ENCODE peak calls at places on chromosome 2, in seven cellular contexts. One of them, this sample, is unnamed.

GRCh38 chr2:37555457-37555856 is 116.0 kb downstream of the CDC42EP3 start:
- DNase-seq in psoas muscle: no peak
- DNase-seq in right cardiac atrium: peak
- DNase-seq in H9: no peak
- DNase-seq in transverse colon: no peak
- DNase-seq in mammary epithelial cell: peak
- DNase-seq in pancreas: no peak
- DNase-seq in this sample: peak

GRCh38 chr2:161245671-161246070 is 62.6 kb upstream of the PSMD14 start:
- DNase-seq in right cardiac atrium: no peak
- DNase-seq in psoas muscle: no peak
- DNase-seq in H9: no peak
- DNase-seq in pancreas: no peak
- DNase-seq in mammary epithelial cell: no peak
- DNase-seq in transverse colon: no peak
- DNase-seq in this sample: no peak

GRCh38 chr2:179860255-179861026 is 971 bp downstream of the ZNF385B start:
- DNase-seq in transverse colon: no peak
- DNase-seq in pancreas: peak
- DNase-seq in psoas muscle: no peak
- DNase-seq in H9: peak
- DNase-seq in right cardiac atrium: peak
- DNase-seq in mammary epithelial cell: no peak
- DNase-seq in this sample: no peak

GRCh38 chr2:126792993-126793392 is 105.7 kb upstream of the TEX51 start:
- DNase-seq in transverse colon: no peak
- DNase-seq in pancreas: peak
- DNase-seq in right cardiac atrium: no peak
- DNase-seq in H9: no peak
- DNase-seq in mammary epithelial cell: no peak
- DNase-seq in psoas muscle: no peak
- DNase-seq in this sample: no peak

GRCh38 chr2:15122915-15123314 is 438.2 kb downstream of the NBAS start:
- DNase-seq in H9: no peak
- DNase-seq in mammary epithelial cell: peak
- DNase-seq in transverse colon: no peak
- DNase-seq in psoas muscle: no peak
- DNase-seq in pancreas: no peak
- DNase-seq in right cardiac atrium: peak
- DNase-seq in this sample: no peak

GRCh38 chr2:18950598-18950933 is 361.2 kb upstream of the NT5C1B start:
- DNase-seq in psoas muscle: no peak
- DNase-seq in H9: no peak
- DNase-seq in mammary epithelial cell: no peak
- DNase-seq in transverse colon: no peak
- DNase-seq in pancreas: no peak
- DNase-seq in right cardiac atrium: peak
- DNase-seq in this sample: no peak

GRCh38 chr2:238344035-238344434 is 23.7 kb downstream of the TRAF3IP1 start:
- DNase-seq in right cardiac atrium: no peak
- DNase-seq in mammary epithelial cell: no peak
- DNase-seq in pancreas: no peak
- DNase-seq in psoas muscle: no peak
- DNase-seq in transverse colon: no peak
- DNase-seq in H9: no peak
- DNase-seq in this sample: no peak

GRCh38 chr2:119544075-119545031 is at the start of gene CFAP221:
- DNase-seq in right cardiac atrium: peak
- DNase-seq in pancreas: peak
- DNase-seq in transverse colon: peak
- DNase-seq in mammary epithelial cell: peak
- DNase-seq in H9: peak
- DNase-seq in psoas muscle: peak
- DNase-seq in this sample: peak

GRCh38 chr2:64023485-64024258 is 4.4 kb upstream of the VPS54 start:
- DNase-seq in psoas muscle: no peak
- DNase-seq in mammary epithelial cell: no peak
- DNase-seq in right cardiac atrium: no peak
- DNase-seq in transverse colon: no peak
- DNase-seq in H9: peak
- DNase-seq in pancreas: no peak
- DNase-seq in this sample: no peak

GRCh38 chr2:37681587-37681986 is 10.1 kb upstream of the CDC42EP3 start:
- DNase-seq in pancreas: no peak
- DNase-seq in right cardiac atrium: no peak
- DNase-seq in mammary epithelial cell: no peak
- DNase-seq in transverse colon: no peak
- DNase-seq in psoas muscle: no peak
- DNase-seq in H9: no peak
- DNase-seq in this sample: no peak

GRCh38 chr2:238290079-238290478 is 1.7 kb upstream of the PER2 start:
- DNase-seq in mammary epithelial cell: peak
- DNase-seq in pancreas: peak
- DNase-seq in psoas muscle: peak
- DNase-seq in transverse colon: peak
- DNase-seq in right cardiac atrium: peak
- DNase-seq in H9: peak
- DNase-seq in this sample: peak

GRCh38 chr2:101496279-101496678 is 21.4 kb upstream of the RFX8 start:
- DNase-seq in mammary epithelial cell: no peak
- DNase-seq in psoas muscle: no peak
- DNase-seq in H9: no peak
- DNase-seq in pancreas: no peak
- DNase-seq in right cardiac atrium: no peak
- DNase-seq in transverse colon: no peak
- DNase-seq in this sample: no peak

GRCh38 chr2:46850742-46851141 is 64.9 kb downstream of the MCFD2 start:
- DNase-seq in pancreas: no peak
- DNase-seq in mammary epithelial cell: peak
- DNase-seq in psoas muscle: no peak
- DNase-seq in transverse colon: peak
- DNase-seq in H9: no peak
- DNase-seq in right cardiac atrium: peak
- DNase-seq in this sample: no peak

GRCh38 chr2:229431331-229431954 is 160.4 kb upstream of the PID1 start:
- DNase-seq in mammary epithelial cell: peak
- DNase-seq in right cardiac atrium: no peak
- DNase-seq in psoas muscle: no peak
- DNase-seq in pancreas: no peak
- DNase-seq in H9: no peak
- DNase-seq in transverse colon: no peak
- DNase-seq in this sample: no peak

GRCh38 chr2:46559257-46559656 is 79.9 kb downstream of the TMEM247 start:
- DNase-seq in transverse colon: no peak
- DNase-seq in right cardiac atrium: no peak
- DNase-seq in psoas muscle: no peak
- DNase-seq in pancreas: no peak
- DNase-seq in H9: no peak
- DNase-seq in mammary epithelial cell: no peak
- DNase-seq in this sample: no peak

GRCh38 chr2:200944467-200945394 is 18.7 kb downstream of the ORC2 start:
- DNase-seq in transverse colon: peak
- DNase-seq in H9: no peak
- DNase-seq in pancreas: no peak
- DNase-seq in right cardiac atrium: no peak
- DNase-seq in psoas muscle: no peak
- DNase-seq in mammary epithelial cell: peak
- DNase-seq in this sample: no peak

GRCh38 chr2:222130855-222131254 is 167.9 kb downstream of the PAX3 start:
- DNase-seq in psoas muscle: no peak
- DNase-seq in H9: no peak
- DNase-seq in transverse colon: no peak
- DNase-seq in mammary epithelial cell: no peak
- DNase-seq in pancreas: no peak
- DNase-seq in right cardiac atrium: no peak
- DNase-seq in this sample: no peak

GRCh38 chr2:60337142-60337497 is 216.3 kb downstream of the BCL11A start:
- DNase-seq in psoas muscle: no peak
- DNase-seq in right cardiac atrium: no peak
- DNase-seq in pancreas: peak
- DNase-seq in transverse colon: no peak
- DNase-seq in mammary epithelial cell: no peak
- DNase-seq in H9: peak
- DNase-seq in this sample: no peak

GRCh38 chr2:219828127-219828526 is 200.7 kb downstream of the SLC4A3 start:
- DNase-seq in transverse colon: no peak
- DNase-seq in pancreas: no peak
- DNase-seq in right cardiac atrium: no peak
- DNase-seq in H9: no peak
- DNase-seq in mammary epithelial cell: no peak
- DNase-seq in psoas muscle: no peak
- DNase-seq in this sample: no peak

GRCh38 chr2:2898744-2899143 is 478.9 kb downstream of the EIPR1 start:
- DNase-seq in psoas muscle: no peak
- DNase-seq in right cardiac atrium: no peak
- DNase-seq in H9: no peak
- DNase-seq in pancreas: no peak
- DNase-seq in mammary epithelial cell: no peak
- DNase-seq in transverse colon: no peak
- DNase-seq in this sample: no peak

GRCh38 chr2:20065885-20066602 is 14.6 kb upstream of the LAPTM4A start:
- DNase-seq in pancreas: peak
- DNase-seq in psoas muscle: peak
- DNase-seq in right cardiac atrium: peak
- DNase-seq in H9: no peak
- DNase-seq in transverse colon: peak
- DNase-seq in mammary epithelial cell: peak
- DNase-seq in this sample: no peak

GRCh38 chr2:62263076-62263475 is 67.2 kb downstream of the B3GNT2 start:
- DNase-seq in right cardiac atrium: no peak
- DNase-seq in H9: no peak
- DNase-seq in mammary epithelial cell: no peak
- DNase-seq in psoas muscle: no peak
- DNase-seq in pancreas: no peak
- DNase-seq in transverse colon: no peak
- DNase-seq in this sample: no peak

GRCh38 chr2:62270728-62271127 is 74.8 kb downstream of the B3GNT2 start:
- DNase-seq in pancreas: peak
- DNase-seq in transverse colon: peak
- DNase-seq in right cardiac atrium: peak
- DNase-seq in H9: no peak
- DNase-seq in mammary epithelial cell: no peak
- DNase-seq in psoas muscle: peak
- DNase-seq in this sample: peak

GRCh38 chr2:62267687-62268086 is 71.8 kb downstream of the B3GNT2 start:
- DNase-seq in psoas muscle: no peak
- DNase-seq in transverse colon: no peak
- DNase-seq in mammary epithelial cell: no peak
- DNase-seq in right cardiac atrium: no peak
- DNase-seq in H9: no peak
- DNase-seq in pancreas: no peak
- DNase-seq in this sample: no peak

GRCh38 chr2:62266433-62267038 is 70.6 kb downstream of the B3GNT2 start:
- DNase-seq in right cardiac atrium: no peak
- DNase-seq in mammary epithelial cell: peak
- DNase-seq in psoas muscle: no peak
- DNase-seq in H9: peak
- DNase-seq in pancreas: no peak
- DNase-seq in transverse colon: no peak
- DNase-seq in this sample: no peak

GRCh38 chr2:62265116-62265515 is 69.2 kb downstream of the B3GNT2 start:
- DNase-seq in transverse colon: no peak
- DNase-seq in mammary epithelial cell: no peak
- DNase-seq in right cardiac atrium: no peak
- DNase-seq in pancreas: no peak
- DNase-seq in H9: no peak
- DNase-seq in psoas muscle: no peak
- DNase-seq in this sample: no peak
- H3K27ac ChIP-seq in transverse colon: no peak
- H3K27ac ChIP-seq in mammary epithelial cell: no peak
- H3K27ac ChIP-seq in right cardiac atrium: no peak
- H3K27ac ChIP-seq in pancreas: no peak
- H3K27ac ChIP-seq in H9: no peak
- H3K27ac ChIP-seq in psoas muscle: no peak
- H3K27ac ChIP-seq in this sample: no peak

GRCh38 chr2:137348301-137348700 is 583.0 kb downstream of the THSD7B start:
- DNase-seq in psoas muscle: no peak
- DNase-seq in pancreas: no peak
- DNase-seq in right cardiac atrium: no peak
- DNase-seq in H9: no peak
- DNase-seq in mammary epithelial cell: no peak
- DNase-seq in transverse colon: no peak
- DNase-seq in this sample: no peak

GRCh38 chr2:137345994-137346393 is 580.6 kb downstream of the THSD7B start:
- DNase-seq in pancreas: no peak
- DNase-seq in psoas muscle: no peak
- DNase-seq in transverse colon: no peak
- DNase-seq in mammary epithelial cell: no peak
- DNase-seq in H9: no peak
- DNase-seq in right cardiac atrium: no peak
- DNase-seq in this sample: no peak
- H3K27ac ChIP-seq in pancreas: no peak
- H3K27ac ChIP-seq in psoas muscle: no peak
- H3K27ac ChIP-seq in transverse colon: no peak
- H3K27ac ChIP-seq in mammary epithelial cell: no peak
- H3K27ac ChIP-seq in H9: no peak
- H3K27ac ChIP-seq in right cardiac atrium: no peak
- H3K27ac ChIP-seq in this sample: no peak

GRCh38 chr2:212842544-212843185 is 304.1 kb upstream of the ERBB4 start:
- DNase-seq in mammary epithelial cell: peak
- DNase-seq in psoas muscle: no peak
- DNase-seq in pancreas: no peak
- DNase-seq in right cardiac atrium: no peak
- DNase-seq in transverse colon: no peak
- DNase-seq in H9: no peak
- DNase-seq in this sample: no peak
- H3K27ac ChIP-seq in mammary epithelial cell: peak
- H3K27ac ChIP-seq in psoas muscle: no peak
- H3K27ac ChIP-seq in pancreas: no peak
- H3K27ac ChIP-seq in right cardiac atrium: no peak
- H3K27ac ChIP-seq in transverse colon: no peak
- H3K27ac ChIP-seq in H9: no peak
- H3K27ac ChIP-seq in this sample: no peak

GRCh38 chr2:73285162-73285739 is 973 bp upstream of the FBXO41 start:
- DNase-seq in right cardiac atrium: peak
- DNase-seq in mammary epithelial cell: no peak
- DNase-seq in pancreas: no peak
- DNase-seq in H9: no peak
- DNase-seq in transverse colon: peak
- DNase-seq in psoas muscle: no peak
- DNase-seq in this sample: no peak

GRCh38 chr2:73282924-73283544 is 1.2 kb downstream of the FBXO41 start:
- DNase-seq in mammary epithelial cell: no peak
- DNase-seq in right cardiac atrium: no peak
- DNase-seq in H9: no peak
- DNase-seq in pancreas: no peak
- DNase-seq in transverse colon: no peak
- DNase-seq in psoas muscle: no peak
- DNase-seq in this sample: no peak

GRCh38 chr2:73283545-73284295 is 558 bp downstream of the FBXO41 start:
- DNase-seq in right cardiac atrium: peak
- DNase-seq in psoas muscle: no peak
- DNase-seq in mammary epithelial cell: no peak
- DNase-seq in H9: no peak
- DNase-seq in transverse colon: no peak
- DNase-seq in pancreas: no peak
- DNase-seq in this sample: peak

GRCh38 chr2:73286134-73286533 is 1.9 kb upstream of the FBXO41 start:
- DNase-seq in pancreas: no peak
- DNase-seq in transverse colon: no peak
- DNase-seq in mammary epithelial cell: no peak
- DNase-seq in psoas muscle: no peak
- DNase-seq in right cardiac atrium: no peak
- DNase-seq in H9: no peak
- DNase-seq in this sample: no peak

GRCh38 chr2:73284296-73285161 is at the start of gene FBXO41:
- DNase-seq in mammary epithelial cell: no peak
- DNase-seq in transverse colon: peak
- DNase-seq in H9: peak
- DNase-seq in right cardiac atrium: peak
- DNase-seq in pancreas: peak
- DNase-seq in psoas muscle: peak
- DNase-seq in this sample: peak
- H3K27ac ChIP-seq in mammary epithelial cell: no peak
- H3K27ac ChIP-seq in transverse colon: peak
- H3K27ac ChIP-seq in H9: no peak
- H3K27ac ChIP-seq in right cardiac atrium: no peak
- H3K27ac ChIP-seq in pancreas: no peak
- H3K27ac ChIP-seq in psoas muscle: no peak
- H3K27ac ChIP-seq in this sample: peak